ENCODE peak calls at places on chromosome 22, in seven cellular contexts. V, E, W, Q, P, L and F are unnamed samples.

GRCh38 chr22:49009359-49010063 is 818.2 kb downstream of the BRD1 start:
- DNase-seq in V (no peak), E (no peak), W (no peak), Q (no peak), P (no peak), L (no peak), F (no peak)

GRCh38 chr22:30424471-30425326 is 869 bp upstream of the MTFP1 start:
- DNase-seq in V (peak; percentile 14), E (peak; percentile 57), W (no peak), Q (no peak), P (no peak), L (no peak), F (no peak)

GRCh38 chr22:38788417-38788816 is 5.5 kb downstream of the DNAL4 start:
- DNase-seq in V (peak; percentile 48), E (no peak), W (peak; percentile 78), Q (no peak), P (peak; percentile 61), L (no peak), F (peak; percentile 44)

GRCh38 chr22:38423512-38424503 is 31.2 kb downstream of the KCNJ4 start:
- DNase-seq in V (peak; percentile 41), E (no peak), W (no peak), Q (no peak), P (no peak), L (no peak), F (peak; percentile 53)

GRCh38 chr22:38435010-38435409 is 20.0 kb downstream of the KCNJ4 start:
- DNase-seq in V (no peak), E (peak; percentile 53), W (no peak), Q (no peak), P (no peak), L (no peak), F (no peak)

GRCh38 chr22:36946436-36947158 is 33.2 kb downstream of the CSF2RB start:
- DNase-seq in V (no peak), E (no peak), W (no peak), Q (no peak), P (no peak), L (no peak), F (no peak)

GRCh38 chr22:48084041-48084748 is 1321.7 kb downstream of the TBC1D22A start:
- DNase-seq in V (no peak), E (peak; percentile 25), W (no peak), Q (no peak), P (no peak), L (no peak), F (no peak)

GRCh38 chr22:48750826-48751440 is 1076.7 kb downstream of the BRD1 start:
- DNase-seq in V (no peak), E (no peak), W (no peak), Q (no peak), P (peak; percentile 3), L (no peak), F (no peak)

GRCh38 chr22:49151256-49152131 is 676.2 kb downstream of the BRD1 start:
- DNase-seq in V (no peak), E (no peak), W (no peak), Q (no peak), P (no peak), L (no peak), F (no peak)

GRCh38 chr22:10780281-10780680 is 4747.7 kb upstream of the OR11H1 start:
- DNase-seq in V (no peak), E (no peak), W (no peak), Q (no peak), P (no peak), L (no peak), F (no peak)

GRCh38 chr22:17970205-17970708 is 54.1 kb downstream of the MICAL3 start:
- DNase-seq in V (no peak), E (no peak), W (no peak), Q (no peak), P (no peak), L (no peak), F (no peak)

GRCh38 chr22:31211862-31212730 is at the start of gene LIMK2:
- DNase-seq in V (peak; percentile 99), E (peak; percentile 98), W (peak; percentile 97), Q (no peak), P (peak; percentile 96), L (peak; percentile 99), F (no peak)

GRCh38 chr22:44825310-44826150 is 73.2 kb downstream of the ARHGAP8 start:
- DNase-seq in V (no peak), E (no peak), W (no peak), Q (no peak), P (no peak), L (no peak), F (no peak)

GRCh38 chr22:44831885-44832284 is 79.5 kb downstream of the ARHGAP8 start:
- DNase-seq in V (no peak), E (no peak), W (no peak), Q (no peak), P (no peak), L (no peak), F (no peak)

GRCh38 chr22:44824271-44824670 is 71.9 kb downstream of the ARHGAP8 start:
- DNase-seq in V (no peak), E (no peak), W (no peak), Q (no peak), P (no peak), L (no peak), F (no peak)

GRCh38 chr22:44827666-44828065 is 75.3 kb downstream of the ARHGAP8 start:
- DNase-seq in V (no peak), E (no peak), W (no peak), Q (no peak), P (no peak), L (no peak), F (no peak)

GRCh38 chr22:44828193-44828592 is 75.8 kb downstream of the ARHGAP8 start:
- DNase-seq in V (peak; percentile 13), E (peak; percentile 60), W (no peak), Q (no peak), P (no peak), L (peak; percentile 65), F (no peak)
- TF ChIP-seq CTCF in V (no peak), E (peak; percentile 63), W (no peak), Q (peak; percentile 80), P (no peak), L (peak; percentile 64), F (peak; percentile 59)

GRCh38 chr22:20057596-20058268 is 22.3 kb upstream of the DGCR8 start:
- DNase-seq in V (no peak), E (no peak), W (no peak), Q (no peak), P (no peak), L (no peak), F (no peak)
- TF ChIP-seq CTCF in V (no peak), E (no peak), W (no peak), Q (no peak), P (no peak), L (no peak), F (no peak)

DNA sequence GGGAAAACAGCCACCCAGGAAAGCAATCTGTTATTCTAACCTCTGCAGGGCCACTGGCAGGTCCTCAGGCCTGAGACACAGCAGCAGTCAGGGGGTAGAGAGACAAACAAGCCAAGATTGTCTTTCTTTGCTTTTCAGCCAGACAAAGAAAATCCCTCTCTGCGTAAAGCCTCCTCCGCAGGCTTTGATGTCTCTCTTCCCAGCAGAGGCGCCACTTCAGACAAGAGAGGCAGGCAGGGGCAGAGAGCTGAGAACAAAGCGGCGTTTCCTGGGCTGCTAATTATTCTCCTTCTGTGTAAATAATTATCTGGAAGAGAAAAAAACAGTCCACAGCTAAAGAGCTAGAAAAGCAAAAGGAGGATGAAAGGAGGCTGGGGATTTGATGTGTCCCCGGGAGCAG is 102.7 kb upstream of the SEZ6L start:
- DNase-seq in V (no peak), E (peak; percentile 97), W (no peak), Q (no peak), P (no peak), L (peak; percentile 37), F (no peak)
- TF ChIP-seq CTCF in V (no peak), E (peak; percentile 42), W (no peak), Q (no peak), P (no peak), L (no peak), F (no peak)

DNA sequence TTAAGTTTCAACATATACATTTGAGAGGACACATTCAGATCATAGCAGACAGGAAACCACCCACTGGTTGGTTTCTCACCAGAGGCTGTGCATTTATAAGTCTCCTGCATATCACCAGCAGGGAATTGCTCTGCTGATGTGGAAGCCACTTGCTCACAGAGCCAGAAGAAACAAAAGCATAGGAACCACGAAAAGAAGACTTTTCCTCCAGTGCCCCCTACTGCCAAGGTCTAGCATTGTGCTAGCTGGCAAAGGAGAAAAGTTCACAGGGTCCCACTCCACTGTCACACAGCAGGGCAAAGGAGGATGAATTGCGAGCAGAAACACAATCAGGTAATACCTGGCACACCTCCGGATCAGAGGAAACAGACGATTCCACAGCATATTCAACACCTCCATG is 28.9 kb upstream of the ISX start:
- DNase-seq in V (no peak), E (peak; percentile 65), W (no peak), Q (no peak), P (no peak), L (no peak), F (no peak)
- TF ChIP-seq CTCF in V (no peak), E (peak; percentile 60), W (no peak), Q (peak; percentile 44), P (no peak), L (peak; percentile 24), F (peak; percentile 44)

GRCh38 chr22:50507991-50508884 is at the start of gene NCAPH2:
- DNase-seq in V (peak; percentile 98), E (peak; percentile 99), W (peak; percentile 98), Q (no peak), P (peak; percentile 95), L (peak; percentile 98), F (no peak)
- TF ChIP-seq CTCF in V (no peak), E (no peak), W (no peak), Q (no peak), P (no peak), L (no peak), F (no peak)

DNA sequence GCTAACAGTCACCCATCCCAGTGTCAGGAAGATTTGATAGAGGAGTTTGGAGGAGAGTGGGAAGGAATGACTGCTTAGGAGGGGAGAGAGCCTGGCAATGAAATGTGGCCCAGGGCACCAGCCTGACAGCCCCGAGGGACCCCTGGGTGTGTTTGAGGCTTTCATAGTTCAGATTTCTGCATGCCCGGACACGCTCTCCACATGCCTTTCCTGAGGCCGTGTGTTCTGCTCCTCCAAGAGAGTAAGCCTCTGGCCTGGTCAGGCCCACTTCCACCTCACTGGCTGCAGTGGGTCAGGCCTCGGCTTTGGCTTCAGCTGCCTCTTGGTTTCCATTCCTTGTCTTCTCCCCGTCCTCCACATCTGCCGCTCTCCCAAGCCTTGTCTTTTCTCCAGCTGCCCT is 78.4 kb downstream of the C22orf31 start:
- DNase-seq in V (no peak), E (no peak), W (no peak), Q (no peak), P (no peak), L (no peak), F (no peak)
- TF ChIP-seq CTCF in V (no peak), E (no peak), W (no peak), Q (no peak), P (no peak), L (no peak), F (no peak)

GRCh38 chr22:25172153-25172552 is 27.5 kb upstream of the CRYBB3 start:
- DNase-seq in V (peak; percentile 66), E (no peak), W (peak; percentile 25), Q (no peak), P (no peak), L (no peak), F (no peak)
- TF ChIP-seq CTCF in V (no peak), E (peak; percentile 29), W (no peak), Q (no peak), P (peak; percentile 32), L (no peak), F (peak; percentile 78)